ENCODE peak calls at places on chromosomes 3 and 15, in six cellular contexts. L is H1, R is HFF-Myc, J is OCI-LY7, Z is breast epithelium, P is AG04450. U is an unnamed sample.

GRCh38 chr3:138114988-138115971 is at the start of gene DZIP1L:
- DNase-seq in R (no peak), P (peak; percentile 36), Z (peak; percentile 37), L (no peak), J (no peak), U (peak; percentile 44)

GRCh38 chr15:83200162-83200561 is 7.5 kb downstream of the HDGFL3 start:
- DNase-seq in J (no peak), P (no peak), Z (no peak), R (no peak), L (no peak), U (peak; percentile 64)

GRCh38 chr3:86563358-86563970 is 427.5 kb downstream of the VGLL3 start:
- DNase-seq in J (peak; percentile 59), Z (no peak), L (no peak), R (peak; percentile 19), P (peak; percentile 0), U (no peak)

GRCh38 chr3:40524571-40525285 is at the start of gene ZNF621:
- DNase-seq in L (peak; percentile 39), P (peak; percentile 50), R (peak; percentile 30), J (peak; percentile 75), Z (peak; percentile 89), U (peak; percentile 88)

GRCh38 chr3:127745656-127746399 is 73.1 kb downstream of the ABTB1 start:
- DNase-seq in J (no peak), P (no peak), Z (no peak), R (no peak), L (no peak), U (no peak)

GRCh38 chr3:98733778-98734281 is 29.3 kb upstream of the ST3GAL6 start:
- DNase-seq in Z (no peak), J (no peak), R (no peak), L (no peak), P (no peak), U (peak; percentile 30)

GRCh38 chr15:77724649-77725048 is 91.9 kb upstream of the LINGO1 start:
- DNase-seq in L (no peak), R (no peak), Z (no peak), J (no peak), P (no peak), U (no peak)

GRCh38 chr15:92082217-92082843 is 228.8 kb downstream of the SLCO3A1 start:
- DNase-seq in P (peak; percentile 47), Z (no peak), L (peak; percentile 62), J (peak; percentile 59), R (peak; percentile 26), U (peak; percentile 68)

GRCh38 chr3:44265815-44266214 is 24.1 kb downstream of the TOPAZ1 start:
- DNase-seq in J (no peak), Z (no peak), R (no peak), L (no peak), P (no peak), U (no peak)

GRCh38 chr3:24810881-24811280 is 316.2 kb upstream of the THRB start:
- DNase-seq in L (no peak), Z (no peak), P (no peak), J (no peak), R (no peak), U (no peak)

GRCh38 chr3:12893872-12894271 is 52.5 kb upstream of the RPL32 start:
- DNase-seq in R (no peak), L (no peak), J (no peak), Z (no peak), P (no peak), U (no peak)

GRCh38 chr3:146065573-146066006 is 95.4 kb downstream of the PLOD2 start:
- DNase-seq in Z (no peak), P (peak; percentile 48), L (no peak), R (peak; percentile 47), J (peak; percentile 44), U (peak; percentile 23)

DNA sequence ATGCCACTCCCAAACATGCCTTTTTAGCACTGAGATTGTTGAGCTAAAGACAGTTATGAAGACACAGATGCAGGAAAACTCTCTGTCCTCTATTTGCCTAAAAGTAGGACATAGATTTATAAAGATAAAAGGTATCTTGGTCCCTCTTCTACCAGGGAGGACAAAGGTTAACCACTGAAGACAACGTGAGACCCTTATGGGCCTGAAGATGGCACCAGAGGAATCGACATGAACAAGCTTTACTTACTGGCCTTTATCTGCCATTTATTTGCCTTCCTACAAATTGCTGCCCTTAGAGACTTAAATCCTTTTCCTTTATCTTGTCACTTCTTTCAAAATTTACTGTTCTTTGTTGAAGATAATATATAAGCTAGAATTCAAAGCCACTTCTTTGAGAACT is 109.7 kb upstream of the FAM3D start:
- DNase-seq in J (no peak), P (no peak), R (no peak), L (no peak), Z (no peak), U (no peak)
- TF ChIP-seq CTCF in J (peak; percentile 27), P (no peak), R (no peak), L (peak; percentile 47), Z (no peak), U (no peak)

DNA sequence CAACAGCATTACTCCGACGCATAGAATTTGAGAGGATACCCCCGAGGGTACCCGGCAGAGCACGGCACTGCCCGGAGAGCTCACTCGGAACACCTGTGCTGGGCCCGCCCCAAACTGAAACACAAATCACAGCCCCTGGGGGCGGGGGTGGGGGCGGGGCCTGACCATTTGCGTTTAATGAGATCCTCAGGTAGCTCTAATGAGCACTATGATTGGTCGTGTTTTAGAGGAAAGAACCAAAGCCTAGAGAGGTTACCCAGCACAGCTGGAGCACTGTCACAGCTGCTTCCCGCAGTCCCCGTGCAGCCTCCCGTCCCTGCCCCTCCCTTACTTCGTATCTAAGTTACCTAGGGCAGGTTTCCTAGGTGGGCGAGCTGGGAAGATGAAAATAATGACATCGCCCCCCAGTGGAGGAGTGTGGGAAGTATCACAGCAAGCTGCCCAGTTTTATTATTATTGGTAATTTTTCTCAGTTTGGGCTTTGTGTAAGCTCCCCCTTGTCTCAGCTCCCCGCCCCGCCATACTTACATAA is 187.1 kb downstream of the PDE8A start:
- DNase-seq in R (no peak), P (no peak), J (peak; percentile 47), Z (peak; percentile 78), L (peak; percentile 72), U (peak; percentile 73)
- TF ChIP-seq CTCF in R (peak; percentile 55), P (peak; percentile 50), J (peak; percentile 79), Z (peak; percentile 28), L (peak; percentile 56), U (peak; percentile 65)

GRCh38 chr3:112990672-112991602 is at the start of gene GTPBP8:
- DNase-seq in L (peak; percentile 72), R (peak; percentile 60), P (peak; percentile 59), J (peak; percentile 90), Z (peak; percentile 76), U (peak; percentile 92)
- TF ChIP-seq CTCF in L (no peak), R (no peak), P (no peak), J (no peak), Z (no peak), U (no peak)

GRCh38 chr15:74438696-74439316 is 5.0 kb upstream of the SEMA7A start:
- DNase-seq in P (peak; percentile 55), J (peak; percentile 84), R (no peak), Z (peak; percentile 76), L (no peak), U (peak; percentile 88)

GRCh38 chr15:74442604-74443003 is 8.8 kb upstream of the SEMA7A start:
- DNase-seq in P (no peak), L (no peak), J (no peak), R (no peak), Z (no peak), U (no peak)

GRCh38 chr15:74443100-74443909 is 9.5 kb upstream of the SEMA7A start:
- DNase-seq in P (no peak), Z (no peak), L (no peak), R (no peak), J (no peak), U (no peak)

GRCh38 chr15:74442063-74442462 is 8.3 kb upstream of the SEMA7A start:
- DNase-seq in L (no peak), J (no peak), R (no peak), P (no peak), Z (no peak), U (no peak)

DNA sequence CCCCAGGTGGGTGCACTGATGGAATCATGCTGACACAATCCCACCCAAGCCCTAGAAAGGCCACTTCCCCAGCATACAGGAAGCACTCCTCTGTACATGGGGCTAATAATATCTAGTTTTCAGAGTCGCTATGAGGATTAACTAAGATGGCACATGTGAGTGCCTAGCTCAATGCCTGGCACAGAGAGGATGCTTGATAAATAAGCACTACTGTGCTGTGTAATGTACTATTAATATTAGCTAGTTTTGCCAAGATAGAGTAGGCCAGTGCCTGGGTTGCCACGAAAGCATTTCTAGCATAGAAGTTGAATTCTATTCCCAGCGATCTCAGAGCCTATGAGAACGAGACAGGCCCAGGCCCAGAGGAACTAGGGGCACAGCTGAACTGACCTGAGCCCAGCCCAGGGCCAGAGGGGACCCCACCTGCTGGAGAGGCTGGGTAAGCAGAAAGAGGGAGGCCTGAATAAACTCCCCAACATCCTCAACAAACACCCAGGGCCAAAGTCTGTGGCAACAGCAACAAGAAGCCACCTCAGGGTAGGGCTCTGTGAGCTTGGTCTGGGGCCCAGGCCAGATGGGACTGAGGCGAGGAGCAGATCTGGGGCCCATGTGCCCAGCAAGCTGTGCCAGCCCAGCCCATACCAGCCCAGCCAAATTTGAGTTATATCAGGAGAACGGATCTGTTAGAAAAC is 7.6 kb upstream of the SEMA7A start:
- DNase-seq in J (no peak), Z (no peak), P (no peak), L (no peak), R (no peak), U (no peak)
- TF ChIP-seq CTCF in J (no peak), Z (no peak), P (no peak), L (peak; percentile 50), R (no peak), U (no peak)

GRCh38 chr3:176909044-176909443 is 288.2 kb downstream of the TBL1XR1 start:
- DNase-seq in P (no peak), L (no peak), J (no peak), Z (no peak), R (no peak), U (no peak)
- TF ChIP-seq CTCF in P (no peak), L (no peak), J (no peak), Z (no peak), R (no peak), U (no peak)

U was measured in activated CD8-positive, alpha-beta T cell treated with anti-CD3 and anti-CD28 coated beads for 36 hours.